ENCODE peak calls at places on chromosomes 4 and X, in seven cellular contexts. X is psoas muscle; U is Karpas-422; Y is endothelial cell of umbilical vein; M is CD8-positive, alpha-beta memory T cell; E is spleen; K is left ventricle myocardium inferior. Z is an unnamed sample. For H3K4me1, the result is how much of the 10 kb centered on the place peaks cover.

GRCh38 chr4:17317526-17317925 is 194.4 kb downstream of the QDPR start:
- DNase-seq in M (no peak), K (no peak), E (no peak), U (no peak), Y (no peak), X (no peak), Z (no peak)

GRCh38 chr4:21948347-21949072 is at the start of gene KCNIP4:
- DNase-seq in U (no peak), M (no peak), E (peak), Y (no peak), X (peak), K (no peak), Z (no peak)

GRCh38 chr4:110164251-110164650 is 34.2 kb downstream of the ELOVL6 start:
- DNase-seq in X (no peak), Y (no peak), U (no peak), M (no peak), K (no peak), E (no peak), Z (no peak)

GRCh38 chr4:1207603-1208265 is 35.4 kb upstream of the SPON2 start:
- DNase-seq in E (peak), X (peak), Y (no peak), U (no peak), M (no peak), K (peak), Z (peak)

GRCh38 chr4:98601719-98602118 is 56.7 kb downstream of the TSPAN5 start:
- DNase-seq in X (no peak), M (no peak), E (no peak), U (no peak), K (no peak), Y (peak), Z (no peak)

GRCh38 chr4:138835833-138836521 is 179.6 kb upstream of the NOCT start:
- DNase-seq in X (no peak), E (no peak), K (peak), M (no peak), Y (peak), U (no peak), Z (peak)

GRCh38 chr4:24799544-24800272 is 4.3 kb downstream of the SOD3 start:
- DNase-seq in M (no peak), Y (no peak), U (no peak), X (peak), K (no peak), E (no peak), Z (peak)

GRCh38 chr4:70759126-70759525 is 37.4 kb downstream of the RUFY3 start:
- DNase-seq in M (no peak), K (no peak), X (no peak), U (no peak), Y (no peak), E (no peak), Z (no peak)

GRCh38 chr4:88623097-88623496 is 30.8 kb downstream of the HERC3 start:
- DNase-seq in Y (no peak), E (no peak), M (no peak), K (no peak), U (no peak), X (no peak), Z (no peak)

GRCh38 chrX:65635371-65635770 is 32.1 kb upstream of the MSN start:
- DNase-seq in E (no peak), K (peak), Y (no peak), U (no peak), M (no peak), X (no peak), Z (peak)

GRCh38 chr4:5050520-5050955 is 742 bp upstream of the STK32B start:
- DNase-seq in M (no peak), X (peak), K (peak), Y (peak), E (peak), U (peak), Z (peak)

GRCh38 chr4:184328022-184328736 is 110.5 kb upstream of the ENPP6 start:
- DNase-seq in E (no peak), M (no peak), X (no peak), Y (no peak), K (no peak), U (no peak), Z (no peak)

GRCh38 chr4:89064848-89065247 is 7.9 kb upstream of the FAM13A start:
- DNase-seq in U (no peak), Y (no peak), E (no peak), X (no peak), M (no peak), K (no peak), Z (no peak)

GRCh38 chr4:172543249-172543648 is 625.4 kb upstream of the GALNT7 start:
- DNase-seq in U (no peak), X (no peak), K (no peak), Y (no peak), M (no peak), E (no peak), Z (no peak)

GRCh38 chrX:119410027-119410819 is 11.1 kb downstream of the SLC25A43 start:
- DNase-seq in U (no peak), E (no peak), X (peak), K (no peak), M (no peak), Y (no peak), Z (no peak)

GRCh38 chr4:19993222-19993621 is 258.5 kb upstream of the SLIT2 start:
- DNase-seq in M (no peak), Y (no peak), X (no peak), K (no peak), E (no peak), U (no peak), Z (no peak)

GRCh38 chr4:19987746-19988145 is 264.0 kb upstream of the SLIT2 start:
- DNase-seq in U (no peak), X (no peak), E (no peak), K (no peak), M (no peak), Y (peak), Z (no peak)

DNA sequence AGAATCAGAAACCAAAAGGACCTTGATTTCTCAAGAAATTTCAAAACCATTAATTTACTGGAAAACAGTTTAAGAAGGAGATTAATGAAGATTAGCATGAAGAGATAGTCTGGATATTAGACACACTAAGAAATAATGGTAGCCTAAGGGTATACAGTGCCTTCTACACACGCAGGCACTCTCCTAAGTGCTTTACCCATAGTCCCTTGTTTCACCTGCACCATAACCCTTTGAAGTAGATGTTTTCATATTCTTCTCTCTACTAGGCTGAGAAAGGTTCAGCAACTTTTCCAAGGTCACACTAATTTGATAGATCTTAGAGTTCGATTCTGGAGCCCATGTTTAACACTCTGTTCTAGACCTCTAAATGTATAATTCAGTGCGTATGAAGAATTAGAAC is 259.0 kb upstream of the SLIT2 start:
- DNase-seq in K (no peak), U (no peak), Y (no peak), X (no peak), M (no peak), E (no peak), Z (no peak)
- H3K4me1 ChIP-seq in K (under half), U (under half), Y (under half), X (under half), M (under half), E (under half), Z (under half)

GRCh38 chr4:113446019-113446418 is 315.5 kb downstream of the CAMK2D start:
- DNase-seq in E (no peak), X (no peak), M (no peak), K (no peak), U (no peak), Y (peak), Z (no peak)
- H3K27ac ChIP-seq in E (peak), X (peak), M (no peak), K (peak), U (no peak), Y (peak), Z (peak)

GRCh38 chrX:123157586-123157985 is 26.5 kb upstream of the GRIA3 start:
- DNase-seq in M (no peak), X (no peak), K (no peak), E (no peak), Y (no peak), U (no peak), Z (no peak)

GRCh38 chrX:123155327-123155726 is 28.8 kb upstream of the GRIA3 start:
- DNase-seq in E (no peak), K (no peak), M (no peak), Y (no peak), U (no peak), X (no peak), Z (no peak)

GRCh38 chrX:123159403-123159802 is 24.7 kb upstream of the GRIA3 start:
- DNase-seq in Y (no peak), X (no peak), E (no peak), U (no peak), M (no peak), K (no peak), Z (no peak)

DNA sequence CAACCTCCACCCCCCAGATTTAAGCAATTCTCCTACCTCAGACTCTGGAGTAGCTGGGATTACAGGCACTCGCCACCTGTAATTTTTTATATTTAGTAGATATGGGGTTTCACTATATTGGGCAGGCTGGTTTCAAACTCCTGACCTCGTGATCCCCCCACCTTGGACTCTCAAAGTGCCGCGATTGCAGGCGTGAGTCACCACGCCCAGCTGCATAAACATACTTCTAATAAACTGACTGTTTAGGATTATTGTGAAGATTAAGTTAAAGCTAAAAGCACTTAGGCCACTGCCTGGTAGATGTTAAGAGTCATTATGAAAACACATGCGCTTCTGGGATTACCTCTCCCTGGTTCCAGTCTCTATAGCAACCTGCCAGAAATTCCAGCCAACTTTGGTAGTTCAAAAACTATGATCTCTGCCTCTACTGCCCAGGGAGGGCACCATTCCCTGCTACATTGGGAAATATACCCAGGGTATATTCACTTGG is 30.2 kb upstream of the GRIA3 start:
- DNase-seq in U (no peak), E (no peak), X (no peak), Y (no peak), M (no peak), K (no peak), Z (no peak)
- H3K4me3 ChIP-seq in U (no peak), E (no peak), X (no peak), Y (no peak), M (no peak), K (no peak), Z (no peak)

GRCh38 chr4:87620491-87620890 is 12.2 kb downstream of the DSPP start:
- DNase-seq in K (no peak), U (no peak), Y (no peak), E (no peak), X (no peak), M (no peak), Z (no peak)

GRCh38 chr4:87624698-87625097 is 16.4 kb downstream of the DSPP start:
- DNase-seq in X (no peak), K (no peak), M (no peak), Y (no peak), E (no peak), U (peak), Z (no peak)

GRCh38 chr4:87620086-87620485 is 11.8 kb downstream of the DSPP start:
- DNase-seq in E (no peak), U (no peak), X (no peak), Y (no peak), K (no peak), M (no peak), Z (no peak)

DNA sequence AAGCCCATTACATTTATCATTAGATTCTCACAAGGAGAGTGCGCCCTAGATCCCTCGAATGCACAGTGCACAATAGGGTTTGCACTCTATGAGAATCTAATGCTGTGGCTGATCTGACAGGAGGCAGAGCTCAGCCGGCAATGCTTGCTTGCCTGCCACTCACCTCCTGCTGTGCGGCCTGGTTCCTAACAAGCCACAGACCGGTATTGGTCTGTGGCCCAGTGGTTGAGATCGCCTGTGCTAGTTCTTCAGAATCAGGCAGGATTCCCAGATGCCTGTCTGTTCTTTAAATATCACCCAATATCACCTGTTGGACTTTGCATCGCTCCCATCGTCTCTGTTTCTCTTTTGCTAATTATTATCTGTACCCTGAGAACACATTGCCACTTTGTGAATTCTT is 14.0 kb downstream of the DSPP start:
- DNase-seq in Y (no peak), M (no peak), U (no peak), K (no peak), E (no peak), X (no peak), Z (no peak)
- H3K4me1 ChIP-seq in Y (under half), M (under half), U (under half), K (under half), E (under half), X (under half), Z (under half)

GRCh38 chrX:70016513-70016912 is 33.2 kb downstream of the AWAT2 start:
- DNase-seq in Y (no peak), K (no peak), E (no peak), U (no peak), M (no peak), X (no peak), Z (no peak)
- H3K27ac ChIP-seq in Y (no peak), K (no peak), E (no peak), U (no peak), M (no peak), X (no peak), Z (no peak)

GRCh38 chr4:10114607-10115006 is 2.0 kb downstream of the WDR1 start:
- DNase-seq in Y (no peak), U (no peak), K (no peak), X (no peak), E (no peak), M (no peak), Z (no peak)
- H3K4me3 ChIP-seq in Y (peak), U (no peak), K (peak), X (peak), E (peak), M (peak), Z (peak)

DNA sequence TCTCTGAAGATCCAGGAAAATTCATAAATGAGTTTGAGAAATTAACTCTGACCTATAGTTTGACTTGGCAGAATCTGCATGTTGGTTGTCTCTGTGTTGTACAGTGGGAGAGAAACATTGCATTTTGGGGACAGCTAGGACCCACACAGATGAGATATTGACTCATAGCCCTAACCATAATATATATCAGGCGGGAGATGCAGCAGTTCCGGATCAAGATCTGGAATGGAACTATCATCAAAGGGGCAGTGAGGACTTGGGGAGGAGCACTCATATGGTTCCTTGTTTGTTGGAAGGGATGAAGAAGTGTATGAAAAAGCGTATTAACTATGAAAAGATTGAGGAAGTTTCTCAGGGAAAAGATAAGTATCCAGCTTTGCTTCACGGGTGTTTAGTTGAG is 14.0 kb downstream of the CXCL2 start:
- DNase-seq in M (no peak), X (no peak), Y (no peak), K (no peak), U (no peak), E (no peak), Z (no peak)
- H3K4me1 ChIP-seq in M (under half), X (under half), Y (under half), K (under half), U (under half), E (under half), Z (under half)

GRCh38 chr4:180641495-180641894 is 1601.7 kb upstream of the TENM3 start:
- DNase-seq in U (peak), Y (no peak), K (no peak), E (no peak), M (no peak), X (no peak), Z (no peak)
- H3K27ac ChIP-seq in U (no peak), Y (no peak), K (no peak), E (no peak), M (no peak), X (no peak), Z (no peak)

GRCh38 chr4:108118505-108118904 is 50.2 kb downstream of the LEF1 start:
- DNase-seq in X (no peak), K (no peak), U (no peak), Y (no peak), E (no peak), M (no peak), Z (no peak)
- H3K4me3 ChIP-seq in X (no peak), K (no peak), U (no peak), Y (no peak), E (no peak), M (no peak), Z (no peak)

GRCh38 chr4:181245326-181245725 is 997.9 kb upstream of the TENM3 start:
- DNase-seq in U (no peak), M (no peak), Y (no peak), K (no peak), E (no peak), X (no peak), Z (no peak)
- H3K4me1 ChIP-seq in U (under half), M (under half), Y (under half), K (under half), E (under half), X (under half), Z (under half)